ENCODE peak calls at places on chromosome 2, in ten cellular contexts. Q, T, M, P, L, Y, G, B, C and X are unnamed samples.

GRCh38 chr2:104701471-104701911 is 152.4 kb upstream of the POU3F3 start:
- DNase-seq in T (no peak), G (no peak), B (no peak), P (no peak), Y (no peak), L (no peak), M (peak; percentile 38), Q (no peak), C (no peak), X (peak; percentile 66)

GRCh38 chr2:44315945-44316344 is 40.7 kb downstream of the SLC3A1 start:
- DNase-seq in C (no peak), M (no peak), B (no peak), T (no peak), Q (no peak), Y (no peak), P (no peak), L (no peak), G (no peak), X (no peak)

GRCh38 chr2:237904806-237905599 is 45.6 kb downstream of the RAMP1 start:
- DNase-seq in Q (no peak), P (no peak), M (no peak), G (peak; percentile 32), B (no peak), Y (no peak), T (no peak), L (no peak), C (no peak), X (peak; percentile 63)

GRCh38 chr2:197908940-197909339 is 104.5 kb downstream of the PLCL1 start:
- DNase-seq in M (no peak), L (no peak), C (no peak), P (no peak), B (no peak), T (no peak), Y (no peak), G (no peak), Q (no peak), X (no peak)

GRCh38 chr2:67066782-67067181 is 330.4 kb upstream of the ETAA1 start:
- DNase-seq in M (no peak), P (no peak), G (no peak), Q (no peak), B (no peak), C (no peak), Y (no peak), T (no peak), L (no peak), X (no peak)

GRCh38 chr2:233418761-233419625 is 64.7 kb downstream of the DGKD start:
- DNase-seq in T (no peak), P (no peak), C (peak; percentile 35), M (no peak), G (peak; percentile 66), Q (no peak), L (no peak), B (no peak), Y (no peak), X (no peak)

GRCh38 chr2:151945602-151946001 is 117.4 kb upstream of the ARL5A start:
- DNase-seq in P (no peak), T (no peak), L (no peak), C (no peak), Q (no peak), B (no peak), M (no peak), G (no peak), Y (no peak), X (no peak)

GRCh38 chr2:239202836-239203235 is 198.0 kb downstream of the HDAC4 start:
- DNase-seq in B (no peak), L (no peak), Q (no peak), Y (peak; percentile 68), C (no peak), G (no peak), P (no peak), T (no peak), M (no peak), X (no peak)

GRCh38 chr2:82795446-82795845 is 1663.6 kb downstream of the SUCLG1 start:
- DNase-seq in C (no peak), T (no peak), Q (no peak), M (no peak), B (no peak), Y (no peak), G (no peak), L (no peak), P (no peak), X (no peak)

GRCh38 chr2:195575879-195576391 is 81.1 kb upstream of the SLC39A10 start:
- DNase-seq in C (no peak), Y (no peak), M (no peak), B (peak; percentile 18), T (no peak), P (no peak), L (peak; percentile 16), Q (no peak), G (no peak), X (peak; percentile 43)

GRCh38 chr2:9663008-9663879 is 32.4 kb upstream of the YWHAQ start:
- DNase-seq in C (peak; percentile 47), G (no peak), L (no peak), B (peak; percentile 7), M (no peak), Y (no peak), T (no peak), P (no peak), Q (no peak), X (no peak)

GRCh38 chr2:159936471-159936870 is 125.9 kb downstream of the PLA2R1 start:
- DNase-seq in M (no peak), Q (no peak), Y (no peak), G (peak; percentile 21), B (no peak), C (no peak), L (no peak), P (peak; percentile 52), T (peak; percentile 40), X (no peak)

GRCh38 chr2:17148298-17149228 is 369.7 kb downstream of the RAD51AP2 start:
- DNase-seq in G (no peak), T (no peak), M (no peak), Y (no peak), P (peak; percentile 37), B (peak; percentile 39), C (no peak), L (peak; percentile 63), Q (no peak), X (peak; percentile 9)

GRCh38 chr2:196437626-196438025 is 201.9 kb upstream of the CCDC150 start:
- DNase-seq in Y (no peak), M (no peak), B (no peak), P (no peak), G (no peak), L (no peak), Q (no peak), T (no peak), C (no peak), X (no peak)

GRCh38 chr2:128308889-128309288 is 9.8 kb downstream of the HS6ST1 start:
- DNase-seq in L (no peak), G (no peak), Y (peak; percentile 70), B (no peak), Q (no peak), M (no peak), C (no peak), T (no peak), P (no peak), X (no peak)

GRCh38 chr2:176079851-176080539 is 3.8 kb downstream of the EVX2 start:
- DNase-seq in Q (no peak), Y (no peak), C (no peak), B (peak; percentile 64), T (no peak), G (peak; percentile 46), L (peak; percentile 94), M (no peak), P (peak; percentile 84), X (no peak)

GRCh38 chr2:101047774-101048173 is 45.7 kb downstream of the RPL31 start:
- DNase-seq in C (no peak), M (no peak), B (no peak), Y (no peak), T (no peak), G (no peak), P (no peak), Q (no peak), L (no peak), X (no peak)

GRCh38 chr2:86675611-86676015 is 44.5 kb upstream of the RMND5A start:
- DNase-seq in M (no peak), P (peak; percentile 44), C (no peak), Y (no peak), B (no peak), L (no peak), G (no peak), Q (no peak), T (no peak), X (no peak)

GRCh38 chr2:241814571-241815476 is 5.8 kb downstream of the NEU4 start:
- DNase-seq in Q (no peak), G (no peak), L (peak; percentile 39), T (peak; percentile 29), M (no peak), C (no peak), P (no peak), B (no peak), Y (peak; percentile 86), X (no peak)